ENCODE peak calls at places on chromosomes 5 and 9, in seven cellular contexts. L is adipocyte, U is transverse colon, G is body of pancreas, P is HCT116, R is thyroid gland, H is lung. Q is an unnamed sample.

GRCh38 chr9:135797507-135798302 is 95.7 kb downstream of the KCNT1 start:
- DNase-seq in H (no peak), P (peak; percentile 24), G (peak; percentile 40), U (no peak), L (peak; percentile 40), R (no peak), Q (peak; percentile 36)

GRCh38 chr9:21121595-21122251 is 19.9 kb downstream of the IFNW1 start:
- DNase-seq in P (no peak), R (no peak), U (no peak), H (no peak), L (no peak), G (no peak), Q (no peak)

GRCh38 chr9:137656416-137656815 is 37.6 kb downstream of the EHMT1 start:
- DNase-seq in R (no peak), G (no peak), U (no peak), H (no peak), L (no peak), P (no peak), Q (no peak)

GRCh38 chr5:170632985-170633234 is 129.1 kb downstream of the KCNIP1 start:
- DNase-seq in L (no peak), U (peak; percentile 45), H (peak; percentile 57), G (peak; percentile 58), R (no peak), P (no peak), Q (peak; percentile 61)

GRCh38 chr9:75084081-75084672 is 3.8 kb downstream of the NMRK1 start:
- DNase-seq in U (no peak), H (no peak), P (no peak), L (no peak), R (no peak), G (no peak), Q (no peak)

GRCh38 chr9:131404987-131405386 is 11.1 kb downstream of the PRRC2B start:
- DNase-seq in R (no peak), L (no peak), G (peak; percentile 38), U (no peak), P (no peak), H (no peak), Q (no peak)

GRCh38 chr5:52134013-52134650 is 653.6 kb upstream of the ITGA1 start:
- DNase-seq in L (no peak), P (no peak), U (no peak), G (no peak), R (no peak), H (no peak), Q (no peak)

GRCh38 chr9:18142964-18143363 is 331.0 kb upstream of the ADAMTSL1 start:
- DNase-seq in H (no peak), L (peak; percentile 41), P (no peak), R (no peak), U (no peak), G (no peak), Q (no peak)

GRCh38 chr5:69367697-69368279 is 1.5 kb downstream of the AK6 start:
- DNase-seq in R (no peak), G (no peak), U (no peak), P (no peak), H (no peak), L (no peak), Q (no peak)

GRCh38 chr5:98624145-98624880 is 149.2 kb upstream of the RGMB start:
- DNase-seq in R (no peak), P (no peak), L (peak; percentile 19), H (no peak), U (no peak), G (no peak), Q (no peak)

GRCh38 chr5:19767987-19768386 is 220.0 kb downstream of the CDH18 start:
- DNase-seq in U (no peak), R (no peak), G (no peak), P (no peak), H (no peak), L (peak; percentile 10), Q (no peak)

GRCh38 chr5:137022043-137022442 is 477.1 kb downstream of the SPOCK1 start:
- DNase-seq in R (peak; percentile 12), H (no peak), U (no peak), G (no peak), P (no peak), L (no peak), Q (no peak)

GRCh38 chr9:120892748-120893584 is 16.0 kb upstream of the PHF19 start:
- DNase-seq in R (no peak), H (no peak), G (no peak), U (no peak), L (no peak), P (no peak), Q (peak; percentile 54)

GRCh38 chr9:120894404-120895226 is 17.6 kb upstream of the PHF19 start:
- DNase-seq in L (no peak), G (peak; percentile 67), U (no peak), H (no peak), P (no peak), R (no peak), Q (no peak)

GRCh38 chr9:120893585-120893857 is 16.5 kb upstream of the PHF19 start:
- DNase-seq in U (no peak), G (no peak), L (no peak), P (no peak), H (no peak), R (no peak), Q (no peak)

GRCh38 chr9:120892177-120892747 is 15.3 kb upstream of the PHF19 start:
- DNase-seq in L (no peak), U (no peak), R (no peak), G (no peak), H (no peak), P (no peak), Q (no peak)

GRCh38 chr9:120893917-120894316 is 16.9 kb upstream of the PHF19 start:
- DNase-seq in U (no peak), P (no peak), G (no peak), H (no peak), L (no peak), R (no peak), Q (no peak)
- H3K4me1 ChIP-seq in U (peaks cover 28% of the 10 kb centered on the region), P (peaks cover 5% of the 10 kb centered on the region), G (peaks cover 9% of the 10 kb centered on the region), H (peaks cover 7% of the 10 kb centered on the region), L (peaks cover 14% of the 10 kb centered on the region), R (peaks cover 4% of the 10 kb centered on the region), Q (peaks cover 14% of the 10 kb centered on the region)

DNA sequence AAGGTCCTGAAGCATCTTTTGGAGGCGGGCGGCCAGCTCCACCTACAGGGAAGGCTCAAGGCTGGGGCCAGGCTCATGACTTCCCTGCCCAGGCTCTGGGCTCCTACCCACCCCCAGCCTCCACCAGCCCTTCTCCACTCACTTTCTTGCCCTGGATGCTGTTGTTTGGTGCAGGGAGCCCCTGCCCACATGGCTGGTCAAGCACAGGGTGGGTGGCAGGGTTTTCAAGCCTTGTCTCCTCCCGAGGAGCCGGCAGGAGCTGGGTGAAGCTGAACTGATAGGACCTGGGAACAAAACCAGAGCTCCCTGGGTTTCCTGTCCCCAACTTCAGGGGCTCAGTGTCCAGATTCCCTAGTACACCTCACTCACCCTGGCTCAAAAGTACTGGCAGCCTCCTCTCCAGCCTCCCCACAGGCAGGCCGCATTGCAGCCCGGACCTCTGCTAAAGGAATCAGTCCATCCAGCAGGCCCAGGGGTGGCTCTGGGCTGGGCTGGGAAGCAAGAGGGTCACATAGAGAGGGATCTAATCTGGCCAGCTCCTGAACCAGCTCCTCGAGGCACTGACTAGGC is 6.9 kb downstream of the SHROOM1 start:
- DNase-seq in R (no peak), L (no peak), G (no peak), U (no peak), H (no peak), P (no peak), Q (no peak)
- H3K4me3 ChIP-seq in R (no peak overlapping the region), L (no peak overlapping the region), G (no peak overlapping the region), U (no peak overlapping the region), H (no peak overlapping the region), P (no peak overlapping the region), Q (no peak overlapping the region)

GRCh38 chr5:68240771-68241170 is 25.2 kb downstream of the PIK3R1 start:
- DNase-seq in G (no peak), P (no peak), H (no peak), L (no peak), U (no peak), R (no peak), Q (no peak)

GRCh38 chr5:68245325-68245724 is 29.8 kb downstream of the PIK3R1 start:
- DNase-seq in P (no peak), R (no peak), H (no peak), L (no peak), G (no peak), U (no peak), Q (no peak)

GRCh38 chr5:68242743-68243142 is 27.2 kb downstream of the PIK3R1 start:
- DNase-seq in P (no peak), U (no peak), L (peak; percentile 67), R (no peak), H (no peak), G (no peak), Q (no peak)

GRCh38 chr5:68243251-68243650 is 27.7 kb downstream of the PIK3R1 start:
- DNase-seq in L (no peak), P (no peak), G (no peak), R (no peak), H (no peak), U (no peak), Q (no peak)

DNA sequence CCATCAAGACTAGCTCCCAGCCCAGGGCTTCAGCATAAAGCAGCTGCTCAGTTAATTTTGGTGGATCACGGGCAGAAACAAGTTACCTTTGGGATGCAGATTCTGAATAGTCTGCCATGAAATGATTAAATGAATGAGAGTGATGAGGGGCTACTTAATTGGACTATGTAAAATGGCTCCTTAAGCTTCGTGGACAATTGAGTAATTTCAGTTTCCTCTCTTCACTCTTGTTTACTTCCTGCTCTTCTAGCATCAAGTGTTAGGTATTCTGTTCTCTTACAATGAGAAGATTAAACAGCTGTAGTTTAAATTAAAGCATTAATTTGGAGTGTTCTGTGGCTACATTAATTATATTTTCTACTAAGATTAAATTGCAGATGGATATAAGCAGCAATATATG is 28.1 kb downstream of the PIK3R1 start:
- DNase-seq in R (no peak), P (no peak), L (no peak), H (no peak), G (no peak), U (no peak), Q (no peak)
- H3K4me1 ChIP-seq in R (peaks cover 30% of the 10 kb centered on the region), P (no peaks in the 10 kb centered on the region), L (peaks cover 72% of the 10 kb centered on the region), H (peaks cover 8% of the 10 kb centered on the region), G (peaks cover 11% of the 10 kb centered on the region), U (peaks cover 51% of the 10 kb centered on the region), Q (peaks cover 17% of the 10 kb centered on the region)

DNA sequence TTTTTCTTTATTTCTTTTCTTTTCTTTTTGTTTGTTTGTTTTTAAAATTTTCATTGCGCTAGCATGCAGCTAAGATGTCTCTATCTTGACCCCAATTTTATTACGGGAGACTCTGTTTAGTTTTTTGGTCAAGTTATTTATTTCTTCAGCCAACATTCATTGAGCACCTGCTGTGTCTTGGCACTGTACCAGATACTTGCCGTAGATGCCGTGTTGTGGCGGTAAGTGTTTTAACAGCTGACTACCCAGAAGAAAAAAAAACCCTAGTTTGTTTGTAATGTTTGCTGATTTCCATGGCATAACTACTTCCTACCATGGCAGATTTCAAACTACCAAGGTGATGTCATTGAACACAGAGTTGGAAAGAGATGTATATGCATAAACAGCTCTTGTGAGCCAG is 65.0 kb downstream of the UGCG start:
- DNase-seq in L (no peak), G (peak; percentile 66), R (peak; percentile 18), P (peak; percentile 19), H (peak; percentile 51), U (no peak), Q (no peak)
- H3K4me3 ChIP-seq in L (no peak overlapping the region), G (no peak overlapping the region), R (no peak overlapping the region), P (no peak overlapping the region), H (no peak overlapping the region), U (no peak overlapping the region), Q (no peak overlapping the region)